ENCODE peak calls at places on chromosome 13, in five cellular contexts. Q is NCI-H2029 treated with DMSO at 0.1 percent for 48 hours, L is OCI-LY7, U is pons, Y is iPS-NIHi11. W is an unnamed sample.

GRCh38 chr13:33999830-34000605 is 182.1 kb downstream of the RFC3 start:
- DNase-seq in Q (no peak), L (no peak), U (no peak), Y (no peak), W (no peak)

GRCh38 chr13:111267784-111268183 is 52.7 kb upstream of the TEX29 start:
- DNase-seq in Q (no peak), L (no peak), U (no peak), Y (no peak), W (no peak)

GRCh38 chr13:103883152-103883551 is 816.9 kb upstream of the SLC10A2 start:
- DNase-seq in Q (no peak), L (no peak), U (peak; percentile 94), Y (peak; percentile 69), W (peak; percentile 59)

GRCh38 chr13:42474954-42475353 is 99.0 kb upstream of the TNFSF11 start:
- DNase-seq in Q (no peak), L (no peak), U (no peak), Y (no peak), W (no peak)

GRCh38 chr13:29136341-29136740 is 316.2 kb downstream of the MTUS2 start:
- DNase-seq in Q (no peak), L (no peak), U (no peak), Y (no peak), W (no peak)

GRCh38 chr13:94115054-94115453 is 364.4 kb downstream of the DCT start:
- DNase-seq in Q (no peak), L (no peak), U (no peak), Y (no peak), W (no peak)

GRCh38 chr13:77345150-77345780 is 18.4 kb upstream of the MYCBP2 start:
- DNase-seq in Q (peak; percentile 75), L (peak; percentile 20), U (no peak), Y (no peak), W (no peak)

GRCh38 chr13:30927595-30927994 is 4.9 kb upstream of the TEX26 start:
- DNase-seq in Q (no peak), L (no peak), U (no peak), Y (no peak), W (no peak)

GRCh38 chr13:51585234-51585672 is 991 bp downstream of the WDFY2 start:
- DNase-seq in Q (no peak), L (peak; percentile 18), U (peak; percentile 72), Y (no peak), W (no peak)

GRCh38 chr13:35475960-35476943 is at the start of gene MAB21L1:
- DNase-seq in Q (peak; percentile 58), L (no peak), U (peak; percentile 57), Y (peak; percentile 50), W (peak; percentile 59)

GRCh38 chr13:38637576-38637975 is 49.3 kb upstream of the FREM2 start:
- DNase-seq in Q (no peak), L (no peak), U (no peak), Y (no peak), W (no peak)

GRCh38 chr13:99268822-99269221 is 10.6 kb upstream of the GPR18 start:
- DNase-seq in Q (no peak), L (no peak), U (no peak), Y (no peak), W (no peak)

GRCh38 chr13:20127263-20127562 is 33.6 kb downstream of the GJA3 start:
- DNase-seq in Q (no peak), L (no peak), U (no peak), Y (no peak), W (no peak)

GRCh38 chr13:49807681-49808080 is 15.2 kb upstream of the KPNA3 start:
- DNase-seq in Q (no peak), L (no peak), U (no peak), Y (no peak), W (no peak)

GRCh38 chr13:113991191-113991669 is 17.4 kb upstream of the C13orf46 start:
- DNase-seq in Q (no peak), L (no peak), U (peak; percentile 3), Y (no peak), W (no peak)

GRCh38 chr13:70384156-70384555 is 275.9 kb upstream of the KLHL1 start:
- DNase-seq in Q (no peak), L (no peak), U (no peak), Y (no peak), W (no peak)

GRCh38 chr13:95463516-95463915 is 89.0 kb upstream of the CLDN10 start:
- DNase-seq in Q (no peak), L (no peak), U (no peak), Y (no peak), W (no peak)

GRCh38 chr13:30408319-30409101 is 13.8 kb upstream of the UBE2L5 start:
- DNase-seq in Q (peak; percentile 26), L (peak; percentile 88), U (peak; percentile 86), Y (peak; percentile 96), W (peak; percentile 92)

GRCh38 chr13:42041684-42042035 is 6.8 kb upstream of the DGKH start:
- DNase-seq in Q (no peak), L (peak; percentile 36), U (peak; percentile 46), Y (peak; percentile 54), W (peak; percentile 71)

GRCh38 chr13:49374585-49375290 is 69.1 kb downstream of the CAB39L start:
- DNase-seq in Q (no peak), L (peak; percentile 23), U (no peak), Y (no peak), W (no peak)

GRCh38 chr13:111480503-111480902 is 160.1 kb downstream of the TEX29 start:
- DNase-seq in Q (no peak), L (no peak), U (no peak), Y (no peak), W (no peak)

GRCh38 chr13:113551081-113552000 is 33.2 kb upstream of the TFDP1 start:
- DNase-seq in Q (peak; percentile 30), L (no peak), U (no peak), Y (no peak), W (no peak)

GRCh38 chr13:71355010-71355409 is 512.0 kb downstream of the DACH1 start:
- DNase-seq in Q (no peak), L (no peak), U (no peak), Y (no peak), W (no peak)

GRCh38 chr13:50894042-50894441 is 15.5 kb upstream of the RNASEH2B start:
- DNase-seq in Q (no peak), L (peak; percentile 51), U (no peak), Y (no peak), W (no peak)

GRCh38 chr13:99086149-99086868 is 108.4 kb upstream of the DOCK9 start:
- DNase-seq in Q (no peak), L (peak; percentile 72), U (no peak), Y (peak; percentile 85), W (peak; percentile 74)

GRCh38 chr13:29861694-29862110 is 11.3 kb upstream of the UBL3 start:
- DNase-seq in Q (no peak), L (no peak), U (no peak), Y (no peak), W (no peak)

GRCh38 chr13:46648166-46648607 is 95.2 kb downstream of the LRCH1 start:
- DNase-seq in Q (peak; percentile 13), L (peak; percentile 57), U (no peak), Y (no peak), W (no peak)

GRCh38 chr13:105266615-105267014 is 1268.8 kb downstream of the EFNB2 start:
- DNase-seq in Q (no peak), L (no peak), U (no peak), Y (no peak), W (no peak)

GRCh38 chr13:21018220-21018619 is 43.2 kb downstream of the LATS2 start:
- DNase-seq in Q (no peak), L (no peak), U (no peak), Y (no peak), W (no peak)

GRCh38 chr13:99311748-99312492 is 4.7 kb upstream of the GPR183 start:
- DNase-seq in Q (no peak), L (no peak), U (no peak), Y (no peak), W (no peak)

GRCh38 chr13:34914416-34914815 is 27.7 kb upstream of the NBEA start:
- DNase-seq in Q (no peak), L (no peak), U (no peak), Y (peak; percentile 56), W (peak; percentile 65)